ENCODE peak calls at places on chromosomes 6 and 20, in five cellular contexts. O, X, I, Y and P are unnamed samples.
A peak's percentile ranks its signal among the peaks of the same experiment; 100 is the strongest.

GRCh38 chr6:170224694-170225660 is 65.9 kb downstream of the DLL1 start:
- DNase-seq in O (peak; percentile 64), I (peak; percentile 44), Y (no peak), X (peak; percentile 44), P (no peak)

GRCh38 chr20:8829232-8829631 is 239.7 kb upstream of the PLCB4 start:
- DNase-seq in X (no peak), O (no peak), Y (no peak), I (no peak), P (no peak)

GRCh38 chr20:34472246-34472925 is 43.8 kb upstream of the DYNLRB1 start:
- DNase-seq in X (peak; percentile 61), Y (no peak), O (no peak), I (no peak), P (no peak)

GRCh38 chr20:56343861-56344381 is 14.9 kb upstream of the FAM210B start:
- DNase-seq in O (peak; percentile 95), I (peak; percentile 98), Y (peak; percentile 84), X (peak; percentile 24), P (peak; percentile 16)

GRCh38 chr20:38762174-38762573 is 13.9 kb downstream of the ACTR5 start:
- DNase-seq in I (no peak), X (no peak), O (no peak), Y (no peak), P (no peak)

GRCh38 chr6:103875221-103875620 is 984.5 kb downstream of the HACE1 start:
- DNase-seq in Y (no peak), X (no peak), O (peak; percentile 50), I (no peak), P (no peak)

GRCh38 chr6:10422282-10423034 is 7.6 kb upstream of the TFAP2A start:
- DNase-seq in X (no peak), O (no peak), I (peak; percentile 48), Y (no peak), P (no peak)

GRCh38 chr6:11224252-11224965 is 8.1 kb downstream of the NEDD9 start:
- DNase-seq in X (peak; percentile 74), Y (no peak), I (no peak), O (no peak), P (no peak)

GRCh38 chr20:18331694-18332093 is 43.4 kb downstream of the ZNF133 start:
- DNase-seq in O (no peak), Y (no peak), X (no peak), I (no peak), P (no peak)

GRCh38 chr6:111781055-111781708 is 92.1 kb downstream of the FYN start:
- DNase-seq in O (no peak), Y (no peak), X (peak; percentile 68), I (no peak), P (no peak)

GRCh38 chr20:44271915-44272663 is 25.0 kb downstream of the GDAP1L1 start:
- DNase-seq in Y (peak; percentile 18), I (peak; percentile 79), X (no peak), O (peak; percentile 90), P (no peak)

GRCh38 chr6:166005846-166006592 is 161.6 kb downstream of the TBXT start:
- DNase-seq in I (no peak), Y (no peak), O (no peak), X (peak; percentile 94), P (no peak)

GRCh38 chr20:6704132-6704861 is 63.2 kb upstream of the BMP2 start:
- DNase-seq in X (peak; percentile 75), O (no peak), I (no peak), Y (no peak), P (no peak)

GRCh38 chr20:33339515-33340058 is 56.6 kb downstream of the BPIFB1 start:
- DNase-seq in I (no peak), Y (no peak), O (peak; percentile 68), X (no peak), P (no peak)

GRCh38 chr20:43440531-43440930 is 17.2 kb upstream of the SRSF6 start:
- DNase-seq in X (no peak), O (no peak), I (no peak), Y (no peak), P (no peak)

GRCh38 chr20:49534314-49534713 is 33.6 kb downstream of the PTGIS start:
- DNase-seq in O (peak; percentile 91), X (peak; percentile 44), I (peak; percentile 85), Y (peak; percentile 59), P (peak; percentile 87)

GRCh38 chr6:50976907-50977306 is 158.2 kb downstream of the TFAP2B start:
- DNase-seq in Y (no peak), O (no peak), I (no peak), X (no peak), P (no peak)

GRCh38 chr20:51085761-51086160 is 62.9 kb upstream of the KCNG1 start:
- DNase-seq in Y (no peak), O (peak; percentile 45), X (no peak), I (no peak), P (no peak)

GRCh38 chr6:138818496-138819194 is 22.8 kb downstream of the ECT2L start:
- DNase-seq in X (no peak), I (no peak), Y (no peak), O (peak; percentile 49), P (peak; percentile 45)

GRCh38 chr20:428658-429200 is 20.6 kb downstream of the RBCK1 start:
- DNase-seq in I (no peak), O (peak; percentile 69), Y (no peak), X (no peak), P (no peak)

GRCh38 chr20:36352843-36353553 is 46.9 kb downstream of the DLGAP4 start:
- DNase-seq in I (no peak), O (peak; percentile 69), Y (no peak), X (no peak), P (no peak)

GRCh38 chr6:26202201-26202611 is 115.0 kb downstream of the HFE start:
- DNase-seq in X (no peak), O (peak; percentile 74), I (no peak), Y (no peak), P (no peak)

GRCh38 chr6:110799655-110800054 is 15.6 kb downstream of the CDK19 start:
- DNase-seq in O (no peak), X (no peak), I (no peak), Y (no peak), P (no peak)

GRCh38 chr6:7140631-7141366 is 33.0 kb downstream of the RREB1 start:
- DNase-seq in O (peak; percentile 95), Y (no peak), X (peak; percentile 66), I (peak; percentile 91), P (peak; percentile 80)
- H3K9ac ChIP-seq in O (peak overlapping the region; percentile 72), Y (peak overlapping the region; percentile 76), X (peak overlapping the region; percentile 92), I (peak overlapping the region; percentile 78), P (peak overlapping the region; percentile 68)

DNA sequence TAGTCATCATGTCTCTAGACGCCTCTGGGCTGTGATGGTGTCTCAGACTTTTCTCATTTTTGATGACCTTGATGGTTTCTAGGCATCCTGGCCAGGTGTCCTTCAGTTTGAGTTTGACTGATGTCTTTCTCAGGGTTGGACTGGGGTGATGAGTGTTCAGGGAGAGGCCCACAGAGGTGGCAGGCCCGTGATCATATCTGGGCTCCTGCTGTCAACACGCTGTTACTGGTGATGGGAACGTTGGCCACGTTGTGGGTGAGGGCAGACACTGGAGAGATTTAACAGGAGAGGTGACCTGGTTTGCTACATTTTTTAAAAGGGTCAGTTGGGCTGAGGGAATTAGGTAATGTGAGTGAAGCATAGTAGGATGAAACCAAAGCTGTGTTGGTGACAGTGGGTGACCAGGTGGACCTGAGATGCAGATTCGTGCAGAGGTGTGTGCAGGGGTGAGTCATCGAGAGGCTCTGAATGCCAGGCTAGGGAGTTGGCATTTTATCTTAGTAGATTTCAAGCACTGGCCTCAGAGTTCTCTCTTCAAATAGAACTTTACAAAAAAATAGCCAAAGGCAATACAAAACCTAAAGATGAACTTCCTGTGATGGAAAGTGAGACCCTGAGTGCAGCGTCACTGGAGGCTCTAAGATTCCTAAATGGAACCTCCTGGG is 174.1 kb downstream of the CDH26 start:
- DNase-seq in I (no peak), Y (no peak), X (no peak), O (no peak), P (no peak)
- H3K9ac ChIP-seq in I (no peak overlapping the region), Y (no peak overlapping the region), X (no peak overlapping the region), O (no peak overlapping the region), P (no peak overlapping the region)

DNA sequence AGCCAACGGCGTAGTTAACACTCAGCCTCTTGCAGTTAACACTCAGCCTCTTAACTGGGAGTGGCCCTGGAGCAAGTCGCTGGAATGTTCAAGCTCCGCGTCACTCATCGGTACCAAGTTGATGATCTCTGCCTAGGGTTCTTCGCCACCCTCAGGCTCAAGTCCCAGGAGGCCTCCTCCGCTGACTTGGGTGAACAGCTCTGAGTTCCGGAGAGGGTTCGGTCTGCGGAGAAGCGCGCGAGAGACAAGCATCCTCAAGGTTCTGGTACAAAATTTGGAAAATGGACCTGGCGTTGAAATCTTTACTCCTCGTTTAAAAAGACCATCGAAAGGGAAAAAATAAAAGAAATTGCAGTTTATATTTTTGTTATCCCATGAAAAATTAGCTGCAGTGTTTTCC is 876 bp upstream of the DSP start:
- DNase-seq in Y (no peak), I (no peak), O (peak; percentile 76), X (no peak), P (no peak)
- H3K9ac ChIP-seq in Y (peak overlapping the region; percentile 44), I (no peak overlapping the region), O (peak overlapping the region; percentile 83), X (peak overlapping the region; percentile 72), P (no peak overlapping the region)

GRCh38 chr6:43768506-43768860 is 1.5 kb upstream of the VEGFA start:
- DNase-seq in I (no peak), Y (no peak), O (no peak), X (no peak), P (no peak)

GRCh38 chr6:43768983-43769525 is 957 bp upstream of the VEGFA start:
- DNase-seq in I (no peak), Y (no peak), O (no peak), X (peak; percentile 91), P (no peak)

GRCh38 chr6:43766964-43767461 is 3.0 kb upstream of the VEGFA start:
- DNase-seq in Y (no peak), O (no peak), I (no peak), X (no peak), P (no peak)

GRCh38 chr6:43766426-43766825 is 3.6 kb upstream of the VEGFA start:
- DNase-seq in X (no peak), I (no peak), O (no peak), Y (no peak), P (no peak)

GRCh38 chr6:43767553-43768505 is 2.2 kb upstream of the VEGFA start:
- DNase-seq in I (no peak), Y (no peak), X (no peak), O (no peak), P (no peak)
- H3K9ac ChIP-seq in I (no peak overlapping the region), Y (no peak overlapping the region), X (peak overlapping the region; percentile 24), O (no peak overlapping the region), P (no peak overlapping the region)

GRCh38 chr6:657743-658142 is 843 bp upstream of the HUS1B start:
- DNase-seq in X (no peak), I (no peak), Y (no peak), O (no peak), P (no peak)
- H3K9ac ChIP-seq in X (no peak overlapping the region), I (no peak overlapping the region), Y (no peak overlapping the region), O (no peak overlapping the region), P (no peak overlapping the region)

GRCh38 chr6:147106759-147107401 is 97.3 kb upstream of the STXBP5 start:
- DNase-seq in I (no peak), Y (no peak), O (no peak), X (peak; percentile 83), P (no peak)
- H3K9ac ChIP-seq in I (no peak overlapping the region), Y (no peak overlapping the region), O (no peak overlapping the region), X (peak overlapping the region; percentile 43), P (no peak overlapping the region)